ENCODE peak calls at places on chromosomes 3 and 15, in five cellular contexts. D is uterus, F is breast epithelium, R is fibroblast of pulmonary artery, G is tibial nerve. S is an unnamed sample.

GRCh38 chr3:48507256-48508061 is 3.5 kb upstream of the SHISA5 start:
- DNase-seq in D (peak; percentile 32), F (peak; percentile 67), R (peak; percentile 60), G (peak; percentile 11), S (no peak)

GRCh38 chr3:110459021-110459420 is 612.6 kb upstream of the NECTIN3 start:
- DNase-seq in D (no peak), F (no peak), R (peak; percentile 41), G (no peak), S (no peak)

GRCh38 chr3:190261015-190261414 is 61.2 kb downstream of the CLDN1 start:
- DNase-seq in D (no peak), F (no peak), R (peak; percentile 17), G (peak; percentile 16), S (no peak)

GRCh38 chr15:99426431-99427105 is 139.2 kb upstream of the MEF2A start:
- DNase-seq in D (peak; percentile 13), F (peak; percentile 30), R (no peak), G (no peak), S (peak; percentile 14)

GRCh38 chr3:45659661-45660566 is 29.3 kb upstream of the SACM1L start:
- DNase-seq in D (peak; percentile 79), F (peak; percentile 72), R (peak; percentile 79), G (peak; percentile 67), S (peak; percentile 70)

GRCh38 chr3:87025636-87026035 is 34.7 kb upstream of the VGLL3 start:
- DNase-seq in D (no peak), F (no peak), R (no peak), G (no peak), S (no peak)

GRCh38 chr3:174409085-174409743 is 449.9 kb upstream of the NAALADL2 start:
- DNase-seq in D (no peak), F (no peak), R (no peak), G (no peak), S (no peak)

GRCh38 chr15:92128788-92129187 is 264.9 kb upstream of the ST8SIA2 start:
- DNase-seq in D (no peak), F (no peak), R (no peak), G (no peak), S (no peak)

GRCh38 chr3:13461169-13462124 is 18.7 kb upstream of the HDAC11 start:
- DNase-seq in D (no peak), F (no peak), R (peak; percentile 37), G (no peak), S (no peak)

DNA sequence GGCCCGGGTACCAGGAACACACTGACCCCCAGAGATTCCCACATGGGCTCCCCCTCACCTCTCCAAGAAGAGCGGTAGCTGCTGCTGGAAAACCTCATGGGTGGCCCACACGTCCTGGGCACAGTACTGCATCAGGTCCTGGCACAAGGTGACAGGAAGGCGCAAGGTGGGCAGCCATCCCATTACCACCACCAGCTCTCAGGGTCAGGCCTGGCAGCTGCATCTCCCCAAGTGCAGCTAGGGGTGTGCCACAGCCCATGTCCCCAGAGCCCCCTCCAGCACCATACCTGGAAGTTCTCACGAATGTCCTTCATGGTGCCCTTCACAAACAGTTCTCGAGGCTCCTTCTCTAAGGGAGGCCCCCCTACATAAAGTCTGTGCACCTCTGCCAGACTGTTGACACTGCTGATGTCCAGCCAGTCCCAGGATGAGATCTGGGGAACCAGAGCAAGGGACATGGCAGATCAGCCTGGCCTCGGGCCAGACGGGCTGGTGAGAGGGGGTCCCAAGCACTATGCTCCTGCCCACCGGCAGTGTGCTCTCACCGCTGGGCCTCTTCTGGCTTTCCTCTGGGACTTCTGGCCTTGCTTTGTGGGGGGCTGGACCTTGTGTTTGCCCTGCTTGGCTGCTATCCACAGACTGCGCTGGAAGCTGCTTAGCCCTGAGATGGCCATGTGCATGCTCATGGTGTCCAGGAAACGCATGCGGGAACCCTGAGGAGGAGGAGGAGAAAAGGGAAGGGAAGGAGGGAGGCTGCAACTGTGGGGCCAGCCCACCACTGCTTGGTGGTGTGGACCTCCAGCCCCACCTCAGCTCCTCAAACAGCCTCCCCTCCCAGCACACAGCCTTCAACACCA is 6.0 kb downstream of the POLG start:
- DNase-seq in D (no peak), F (no peak), R (no peak), G (no peak), S (no peak)
- H3K4me3 ChIP-seq in D (no peak overlapping the region), F (no peak overlapping the region), R (no peak overlapping the region), G (no peak overlapping the region), S (no peak overlapping the region)

GRCh38 chr3:155872904-155873646 is 2.6 kb downstream of the GMPS start:
- DNase-seq in D (no peak), F (no peak), R (no peak), G (no peak), S (no peak)
- H3K4me3 ChIP-seq in D (no peak overlapping the region), F (no peak overlapping the region), R (peak overlapping the region; percentile 86), G (no peak overlapping the region), S (no peak overlapping the region)

GRCh38 chr15:70604671-70605070 is 158.7 kb downstream of the UACA start:
- DNase-seq in D (no peak), F (no peak), R (peak; percentile 38), G (no peak), S (peak; percentile 68)
- H3K4me3 ChIP-seq in D (no peak overlapping the region), F (no peak overlapping the region), R (no peak overlapping the region), G (no peak overlapping the region), S (no peak overlapping the region)

GRCh38 chr3:22372292-22372949 is 621.4 kb upstream of the ZNF385D start:
- DNase-seq in D (no peak), F (peak; percentile 50), R (no peak), G (no peak), S (peak; percentile 32)
- H3K4me3 ChIP-seq in D (peak overlapping the region; percentile 6), F (peak overlapping the region; percentile 52), R (no peak overlapping the region), G (peak overlapping the region; percentile 18), S (peak overlapping the region; percentile 4)

DNA sequence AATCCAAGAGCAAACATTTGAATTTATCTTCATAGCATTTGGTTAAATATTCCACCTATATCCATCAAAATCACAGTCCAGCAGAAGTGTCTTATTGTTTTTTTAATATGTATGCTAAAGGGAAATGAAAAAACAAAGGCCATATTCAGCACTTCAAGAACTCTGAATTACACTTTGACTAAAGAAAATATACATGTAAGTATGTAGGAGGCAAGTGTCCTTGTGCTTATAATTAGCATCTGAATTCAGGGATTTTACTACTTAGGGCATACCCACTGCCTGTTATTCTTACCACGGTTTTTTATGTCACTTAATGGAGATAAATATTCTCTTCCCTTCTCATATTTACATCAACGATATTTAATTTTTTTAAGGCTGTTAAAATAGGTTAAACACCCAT is 117.3 kb downstream of the TBC1D5 start:
- DNase-seq in D (no peak), F (no peak), R (no peak), G (no peak), S (no peak)
- H3K4me3 ChIP-seq in D (no peak overlapping the region), F (no peak overlapping the region), R (no peak overlapping the region), G (no peak overlapping the region), S (no peak overlapping the region)

GRCh38 chr3:129595544-129596193 is 10.8 kb downstream of the PLXND1 start:
- DNase-seq in D (no peak), F (no peak), R (no peak), G (no peak), S (no peak)
- H3K4me3 ChIP-seq in D (peak overlapping the region; percentile 4), F (peak overlapping the region; percentile 19), R (peak overlapping the region; percentile 13), G (no peak overlapping the region), S (no peak overlapping the region)

GRCh38 chr3:101036676-101037075 is 43.5 kb upstream of the ABI3BP start:
- DNase-seq in D (no peak), F (no peak), R (no peak), G (no peak), S (no peak)

GRCh38 chr3:101038880-101039279 is 45.7 kb upstream of the ABI3BP start:
- DNase-seq in D (no peak), F (no peak), R (no peak), G (no peak), S (no peak)

GRCh38 chr3:101037613-101038012 is 44.4 kb upstream of the ABI3BP start:
- DNase-seq in D (no peak), F (no peak), R (no peak), G (no peak), S (no peak)

GRCh38 chr3:101038393-101038792 is 45.2 kb upstream of the ABI3BP start:
- DNase-seq in D (no peak), F (no peak), R (no peak), G (no peak), S (no peak)

DNA sequence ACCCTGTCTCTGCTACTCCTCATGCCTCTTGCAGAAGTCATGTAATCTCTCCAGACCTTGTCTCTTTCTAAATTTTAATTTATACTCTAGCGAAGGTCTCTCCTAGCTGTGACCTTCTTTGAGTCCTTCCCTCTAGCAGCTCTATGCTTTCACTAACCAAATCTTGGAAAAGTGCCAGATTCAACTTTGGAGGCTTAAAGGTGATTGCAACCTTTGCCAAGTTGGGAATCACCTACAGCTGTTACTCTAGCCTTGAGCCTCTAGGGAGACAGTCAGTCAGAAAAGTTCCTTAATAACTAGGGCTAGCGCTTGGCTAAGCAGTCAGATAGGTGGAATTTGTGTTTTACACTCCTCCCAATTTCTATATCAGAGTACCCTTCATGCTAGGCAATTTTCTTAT is 46.1 kb upstream of the ABI3BP start:
- DNase-seq in D (no peak), F (no peak), R (no peak), G (no peak), S (no peak)
- H3K4me3 ChIP-seq in D (no peak overlapping the region), F (no peak overlapping the region), R (no peak overlapping the region), G (no peak overlapping the region), S (no peak overlapping the region)

GRCh38 chr3:6717026-6717943 is 143.6 kb upstream of the GRM7 start:
- DNase-seq in D (no peak), F (no peak), R (no peak), G (no peak), S (no peak)
- H3K4me3 ChIP-seq in D (no peak overlapping the region), F (no peak overlapping the region), R (no peak overlapping the region), G (no peak overlapping the region), S (no peak overlapping the region)

DNA sequence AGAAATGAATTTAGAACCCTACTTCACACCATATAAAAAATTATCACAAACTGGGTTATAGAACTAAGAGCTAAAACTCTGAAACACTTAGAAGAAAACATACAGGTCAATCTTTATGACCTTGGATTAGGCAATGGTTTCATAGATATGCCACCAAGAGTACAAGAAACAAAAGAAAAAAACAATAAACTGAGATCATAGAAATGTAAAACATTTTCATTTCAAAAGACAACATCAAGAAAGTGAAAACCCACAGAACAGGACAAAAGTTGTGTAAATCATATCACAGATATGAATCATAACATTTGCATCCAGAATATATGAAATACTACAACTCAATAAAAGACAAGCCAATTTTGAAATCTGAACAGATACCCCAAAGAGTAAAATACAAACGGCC is 72.4 kb downstream of the TBL1XR1 start:
- DNase-seq in D (no peak), F (no peak), R (peak; percentile 57), G (no peak), S (no peak)
- H3K4me3 ChIP-seq in D (no peak overlapping the region), F (no peak overlapping the region), R (no peak overlapping the region), G (no peak overlapping the region), S (no peak overlapping the region)